ENCODE peak calls at places on chromosome 21, in seven cellular contexts. B, V, Y, A, F, S and H are unnamed samples.

GRCh38 chr21:29721242-29721641 is 218.6 kb downstream of the GRIK1 start:
- DNase-seq in B (no peak), V (no peak), Y (no peak), A (no peak), F (no peak), S (no peak), H (no peak)

GRCh38 chr21:46052703-46053651 is 44.9 kb upstream of the COL6A2 start:
- DNase-seq in B (peak; percentile 96), V (no peak), Y (peak; percentile 64), A (no peak), F (peak; percentile 75), S (no peak), H (no peak)

GRCh38 chr21:43667191-43667904 is 8.0 kb downstream of the RRP1B start:
- DNase-seq in B (peak; percentile 80), V (no peak), Y (no peak), A (no peak), F (peak; percentile 64), S (no peak), H (no peak)

GRCh38 chr21:29305068-29305467 is 6.3 kb downstream of the BACH1 start:
- DNase-seq in B (no peak), V (no peak), Y (no peak), A (no peak), F (no peak), S (no peak), H (no peak)

GRCh38 chr21:20451051-20451450 is 547.2 kb upstream of the NCAM2 start:
- DNase-seq in B (no peak), V (no peak), Y (no peak), A (no peak), F (no peak), S (no peak), H (no peak)

GRCh38 chr21:43916691-43917514 is 51.9 kb downstream of the AGPAT3 start:
- DNase-seq in B (no peak), V (peak; percentile 71), Y (no peak), A (peak; percentile 67), F (no peak), S (peak; percentile 6), H (peak; percentile 34)

GRCh38 chr21:29346771-29347170 is 48.0 kb downstream of the BACH1 start:
- DNase-seq in B (no peak), V (no peak), Y (no peak), A (no peak), F (no peak), S (no peak), H (no peak)

GRCh38 chr21:43975469-43976098 is 36.5 kb upstream of the TRAPPC10 start:
- DNase-seq in B (peak; percentile 41), V (peak; percentile 33), Y (peak; percentile 86), A (peak; percentile 79), F (peak; percentile 51), S (peak; percentile 78), H (peak; percentile 69)

GRCh38 chr21:28601708-28602107 is 391.0 kb downstream of the LTN1 start:
- DNase-seq in B (no peak), V (no peak), Y (no peak), A (no peak), F (no peak), S (no peak), H (no peak)

GRCh38 chr21:46156678-46157077 is 1.3 kb upstream of the FTCD start:
- DNase-seq in B (no peak), V (no peak), Y (no peak), A (no peak), F (no peak), S (peak; percentile 59), H (no peak)

GRCh38 chr21:29696947-29697346 is 242.8 kb downstream of the GRIK1 start:
- DNase-seq in B (peak; percentile 8), V (no peak), Y (no peak), A (no peak), F (no peak), S (no peak), H (no peak)

GRCh38 chr21:42158846-42159245 is 60.1 kb upstream of the ABCG1 start:
- DNase-seq in B (no peak), V (no peak), Y (peak; percentile 44), A (no peak), F (no peak), S (peak; percentile 46), H (no peak)

GRCh38 chr21:26846036-26846931 is 1.1 kb upstream of the ADAMTS1 start:
- DNase-seq in B (peak; percentile 65), V (no peak), Y (peak; percentile 80), A (no peak), F (peak; percentile 63), S (peak; percentile 91), H (no peak)
- TF ChIP-seq CTCF in B (peak; percentile 39), V (no peak), Y (peak; percentile 50), A (no peak), F (peak; percentile 38), S (peak; percentile 24), H (no peak)

GRCh38 chr21:44988607-44989537 is 49.0 kb downstream of the SLX9 start:
- DNase-seq in B (no peak), V (no peak), Y (no peak), A (no peak), F (no peak), S (peak; percentile 71), H (no peak)
- TF ChIP-seq CTCF in B (no peak), V (no peak), Y (no peak), A (no peak), F (no peak), S (no peak), H (no peak)

DNA sequence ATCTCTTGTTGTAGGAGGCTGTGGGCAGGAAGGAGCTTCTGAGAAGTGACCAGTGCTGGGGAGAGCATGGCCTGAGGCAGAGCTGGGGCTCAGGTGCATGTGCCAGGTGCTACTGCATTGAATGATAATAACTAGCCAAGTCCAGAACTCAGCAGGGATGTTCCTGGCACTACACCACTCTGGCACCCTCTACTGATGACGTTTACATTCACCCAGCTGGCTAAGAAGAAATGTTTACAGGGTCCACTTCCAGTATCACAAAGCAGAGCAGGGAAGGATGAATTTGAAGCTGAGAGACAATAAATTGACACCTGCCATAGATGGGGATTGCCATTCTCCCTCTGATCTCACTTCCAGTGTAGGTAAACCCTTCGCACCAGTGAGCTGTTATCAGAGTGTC is 411.8 kb downstream of the SETD4 start:
- DNase-seq in B (no peak), V (no peak), Y (no peak), A (no peak), F (no peak), S (no peak), H (no peak)
- TF ChIP-seq CTCF in B (no peak), V (no peak), Y (no peak), A (no peak), F (peak; percentile 17), S (no peak), H (no peak)

DNA sequence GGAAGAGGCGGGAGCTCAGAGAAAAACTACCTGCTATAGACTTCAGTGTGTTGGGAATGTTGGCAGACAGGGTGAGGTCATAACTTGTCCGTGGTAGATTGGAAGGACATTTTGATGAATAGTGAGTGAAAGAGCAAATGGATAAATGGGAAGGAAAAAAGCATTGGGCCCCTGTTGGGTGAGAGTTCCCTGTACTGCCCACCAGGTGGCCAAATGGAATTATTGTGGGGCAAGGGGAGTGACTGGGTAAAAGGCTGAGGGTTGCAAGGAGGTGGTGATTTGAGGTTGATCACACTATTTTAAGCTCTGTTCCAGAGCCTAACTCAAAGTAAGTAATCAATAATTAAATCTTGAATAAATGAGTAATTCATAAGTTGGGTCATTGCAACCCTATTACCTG is 60.4 kb downstream of the MRPS6 start:
- DNase-seq in B (no peak), V (no peak), Y (no peak), A (no peak), F (no peak), S (no peak), H (no peak)
- TF ChIP-seq CTCF in B (peak; percentile 26), V (peak; percentile 21), Y (peak; percentile 69), A (peak; percentile 24), F (peak; percentile 59), S (peak; percentile 19), H (peak; percentile 66)

GRCh38 chr21:17611414-17612022 is 1.2 kb downstream of the BTG3 start:
- DNase-seq in B (peak; percentile 94), V (peak; percentile 59), Y (peak; percentile 79), A (peak; percentile 71), F (peak; percentile 90), S (peak; percentile 88), H (peak; percentile 77)
- TF ChIP-seq CTCF in B (no peak), V (no peak), Y (no peak), A (no peak), F (peak; percentile 20), S (peak; percentile 9), H (no peak)

GRCh38 chr21:39011911-39012310 is 171.3 kb downstream of the PSMG1 start:
- DNase-seq in B (no peak), V (no peak), Y (no peak), A (no peak), F (no peak), S (no peak), H (no peak)

GRCh38 chr21:39010629-39011404 is 172.4 kb downstream of the PSMG1 start:
- DNase-seq in B (no peak), V (no peak), Y (no peak), A (no peak), F (no peak), S (no peak), H (peak; percentile 67)

GRCh38 chr21:39009587-39010225 is 173.5 kb downstream of the PSMG1 start:
- DNase-seq in B (no peak), V (no peak), Y (no peak), A (no peak), F (no peak), S (no peak), H (no peak)

GRCh38 chr21:39014751-39015150 is 168.5 kb downstream of the PSMG1 start:
- DNase-seq in B (peak; percentile 98), V (no peak), Y (no peak), A (no peak), F (peak; percentile 85), S (no peak), H (no peak)

GRCh38 chr21:39012314-39013230 is 170.7 kb downstream of the PSMG1 start:
- DNase-seq in B (no peak), V (no peak), Y (no peak), A (no peak), F (no peak), S (no peak), H (no peak)
- TF ChIP-seq CTCF in B (no peak), V (no peak), Y (no peak), A (no peak), F (no peak), S (no peak), H (no peak)

DNA sequence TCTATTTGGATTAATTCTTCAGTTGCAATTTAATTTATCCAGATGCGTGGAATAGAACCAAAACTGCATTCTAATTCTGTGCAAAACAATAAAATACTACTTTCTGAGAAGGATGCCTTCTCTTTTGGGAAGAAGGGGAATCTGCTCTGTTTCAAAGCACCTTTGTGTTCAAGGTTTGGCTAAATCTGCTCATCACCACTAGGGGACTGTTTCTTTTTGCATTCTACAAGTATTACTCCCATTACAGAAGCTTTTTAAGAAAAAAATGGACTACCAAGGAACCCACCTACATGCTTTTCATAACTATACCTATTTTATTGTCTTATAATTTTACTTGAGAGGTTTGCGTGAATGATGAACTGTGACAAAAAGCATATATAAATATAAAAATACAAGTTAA is 18.2 kb downstream of the MRPS6 start:
- DNase-seq in B (no peak), V (no peak), Y (no peak), A (no peak), F (no peak), S (no peak), H (no peak)
- TF ChIP-seq CTCF in B (peak; percentile 53), V (peak; percentile 39), Y (peak; percentile 71), A (peak; percentile 34), F (peak; percentile 52), S (no peak), H (peak; percentile 24)